ENCODE peak calls at places on chromosomes 5 and 9, in six cellular contexts. U is suprapubic skin, E is gastrocnemius medialis, W is hepatocyte, Y is Peyer's patch, R is fibroblast of lung. M is an unnamed sample. For H3K4me1, the result is how much of the 10 kb centered on the place peaks cover.

GRCh38 chr9:36214571-36214970 is 23.9 kb downstream of the CLTA start:
- DNase-seq in E (no peak), R (peak), U (no peak), W (no peak), Y (no peak), M (no peak)

GRCh38 chr5:45288746-45289145 is 407.4 kb downstream of the HCN1 start:
- DNase-seq in R (no peak), Y (no peak), W (no peak), U (no peak), E (no peak), M (no peak)

GRCh38 chr9:116857321-116857720 is 170.2 kb downstream of the TRIM32 start:
- DNase-seq in E (no peak), R (no peak), W (no peak), Y (no peak), U (no peak), M (no peak)

GRCh38 chr9:70135176-70135575 is 91.5 kb downstream of the MAMDC2 start:
- DNase-seq in W (no peak), E (no peak), Y (no peak), R (no peak), U (no peak), M (no peak)

GRCh38 chr5:75262278-75262677 is 25.6 kb upstream of the ANKRD31 start:
- DNase-seq in W (no peak), U (no peak), E (no peak), Y (no peak), R (no peak), M (no peak)

GRCh38 chr9:70352356-70352755 is 62.1 kb downstream of the KLF9 start:
- DNase-seq in E (no peak), Y (no peak), R (peak), U (no peak), W (no peak), M (no peak)

GRCh38 chr9:134619983-134620612 is 21.5 kb upstream of the COL5A1 start:
- DNase-seq in E (peak), U (peak), R (no peak), Y (no peak), W (no peak), M (no peak)

GRCh38 chr9:89080193-89080592 is 88.9 kb downstream of the S1PR3 start:
- DNase-seq in W (no peak), Y (no peak), U (peak), E (peak), R (peak), M (no peak)

GRCh38 chr5:174411513-174411819 is 312.9 kb upstream of the MSX2 start:
- DNase-seq in U (no peak), R (no peak), W (no peak), Y (no peak), E (no peak), M (no peak)

GRCh38 chr5:133229931-133230664 is 178.3 kb downstream of the HSPA4 start:
- DNase-seq in Y (no peak), W (no peak), U (no peak), R (no peak), E (no peak), M (no peak)

GRCh38 chr9:81522721-81523551 is 166.4 kb downstream of the TLE1 start:
- DNase-seq in Y (no peak), R (peak), E (no peak), U (no peak), W (peak), M (no peak)

GRCh38 chr5:115098041-115098702 is 71.5 kb downstream of the TRIM36 start:
- DNase-seq in U (no peak), Y (no peak), R (peak), E (no peak), W (peak), M (no peak)

GRCh38 chr9:3263698-3264097 is 262.1 kb downstream of the RFX3 start:
- DNase-seq in E (no peak), W (no peak), Y (no peak), U (no peak), R (no peak), M (no peak)

GRCh38 chr5:95959964-95960801 is 1.5 kb downstream of the ELL2 start:
- DNase-seq in U (peak), E (no peak), W (peak), R (peak), Y (no peak), M (no peak)

GRCh38 chr5:32522429-32523143 is 62.8 kb upstream of the SUB1 start:
- DNase-seq in E (peak), Y (no peak), W (no peak), U (no peak), R (peak), M (no peak)

GRCh38 chr9:111937781-111938426 is 41.3 kb downstream of the UGCG start:
- DNase-seq in W (no peak), U (no peak), Y (peak), R (peak), E (peak), M (no peak)

GRCh38 chr5:31361234-31361633 is 167.7 kb downstream of the CDH6 start:
- DNase-seq in R (peak), Y (no peak), E (no peak), U (no peak), W (peak), M (no peak)

GRCh38 chr5:140041492-140042421 is 1.3 kb downstream of the NRG2 start:
- DNase-seq in U (peak), W (peak), E (peak), R (peak), Y (no peak), M (peak)

GRCh38 chr9:129140397-129141065 is 29.3 kb downstream of the PTPA start:
- DNase-seq in E (peak), Y (peak), U (no peak), W (peak), R (peak), M (no peak)

GRCh38 chr9:69121155-69122085 is 52.7 kb upstream of the TJP2 start:
- DNase-seq in W (peak), R (peak), U (no peak), E (no peak), Y (peak), M (no peak)

GRCh38 chr9:19184144-19184917 is 46.2 kb upstream of the DENND4C start:
- DNase-seq in W (peak), E (peak), Y (peak), R (peak), U (peak), M (peak)

GRCh38 chr9:13351768-13352386 is 72.4 kb upstream of the MPDZ start:
- DNase-seq in R (peak), Y (no peak), U (no peak), E (no peak), W (peak), M (no peak)

GRCh38 chr5:176474476-176474875 is 26.3 kb downstream of the FAF2 start:
- DNase-seq in U (no peak), E (no peak), Y (no peak), W (no peak), R (no peak), M (no peak)

GRCh38 chr5:28117273-28118065 is 1079.1 kb upstream of the CDH9 start:
- DNase-seq in E (no peak), Y (no peak), U (no peak), R (no peak), W (no peak), M (no peak)

GRCh38 chr5:168288349-168289245 is 2.8 kb upstream of the WWC1 start:
- DNase-seq in E (no peak), U (no peak), Y (no peak), R (no peak), W (peak), M (no peak)

GRCh38 chr9:128987800-128988199 is 40.3 kb downstream of the NUP188 start:
- DNase-seq in Y (no peak), U (no peak), R (peak), E (peak), W (no peak), M (peak)

GRCh38 chr9:116094846-116095245 is 58.7 kb upstream of the PAPPA start:
- DNase-seq in U (no peak), W (no peak), Y (no peak), E (no peak), R (no peak), M (no peak)

GRCh38 chr9:129704797-129705196 is 39.4 kb downstream of the PRRX2 start:
- DNase-seq in Y (no peak), R (no peak), E (no peak), U (no peak), W (peak), M (no peak)

GRCh38 chr5:173907686-173908371 is 19.7 kb downstream of the CPEB4 start:
- DNase-seq in Y (no peak), U (no peak), R (no peak), E (peak), W (no peak), M (no peak)

GRCh38 chr9:37775216-37775919 is 9.5 kb downstream of the EXOSC3 start:
- DNase-seq in U (no peak), W (no peak), Y (no peak), E (no peak), R (no peak), M (no peak)

GRCh38 chr5:54404568-54404967 is 50.9 kb upstream of the HSPB3 start:
- DNase-seq in W (no peak), E (no peak), Y (no peak), R (peak), U (no peak), M (no peak)

GRCh38 chr9:133534346-133535284 is at the start of gene ADAMTSL2:
- DNase-seq in W (peak), U (no peak), Y (no peak), E (no peak), R (peak), M (no peak)
- H3K4me3 ChIP-seq in W (no peak), U (peak), Y (peak), E (peak), R (no peak), M (peak)

DNA sequence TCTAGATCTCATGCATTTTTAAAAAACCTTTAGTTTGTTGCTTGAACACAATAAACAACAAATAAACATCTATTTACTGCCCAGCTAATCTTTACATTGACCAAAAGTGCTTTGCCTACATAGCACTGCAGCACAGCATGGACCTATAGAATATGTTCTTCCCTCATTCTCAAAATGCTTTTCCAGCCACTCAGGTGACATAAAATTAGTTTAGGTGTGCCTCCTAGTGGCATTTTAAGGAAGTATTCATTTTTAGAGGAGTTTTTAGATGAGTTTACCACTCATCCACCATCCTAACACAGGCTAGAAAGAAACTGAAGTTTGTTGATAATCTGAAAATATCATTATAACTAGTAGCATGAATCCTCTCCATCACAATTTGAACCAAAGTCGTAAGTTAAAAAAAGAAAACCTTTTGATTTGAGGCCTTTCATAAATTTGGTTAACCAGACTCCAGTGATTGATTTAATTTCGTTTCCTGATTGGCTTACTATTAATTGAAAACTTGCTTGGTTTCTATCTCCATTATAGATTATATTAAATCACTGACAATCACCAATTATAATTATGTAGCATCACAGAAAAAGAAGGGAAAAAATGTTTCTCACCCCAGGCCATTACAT is 12.6 kb downstream of the PLGRKT start:
- DNase-seq in R (peak), W (no peak), Y (no peak), E (no peak), U (no peak), M (no peak)
- TF ChIP-seq CTCF in R (peak), W (peak), Y (peak), E (no peak), U (no peak), M (no peak)

GRCh38 chr5:170332058-170332457 is 34.5 kb upstream of the LCP2 start:
- DNase-seq in E (no peak), W (no peak), U (no peak), Y (no peak), R (no peak), M (no peak)

GRCh38 chr5:170333161-170333909 is 35.8 kb upstream of the LCP2 start:
- DNase-seq in Y (peak), E (no peak), U (no peak), W (no peak), R (no peak), M (no peak)

GRCh38 chr5:170329524-170329923 is 31.9 kb upstream of the LCP2 start:
- DNase-seq in U (no peak), E (no peak), W (no peak), R (no peak), Y (no peak), M (no peak)

GRCh38 chr5:170327802-170328201 is 30.2 kb upstream of the LCP2 start:
- DNase-seq in Y (no peak), U (no peak), E (no peak), R (no peak), W (no peak), M (no peak)

GRCh38 chr5:170330568-170331054 is 33.0 kb upstream of the LCP2 start:
- DNase-seq in Y (no peak), R (no peak), W (no peak), U (no peak), E (no peak), M (no peak)
- H3K4me1 ChIP-seq in Y (under half), R (under half), W (under half), U (under half), E (under half), M (under half)

GRCh38 chr9:124045830-124046177 is 34.2 kb downstream of the LHX2 start:
- DNase-seq in W (no peak), U (no peak), R (no peak), Y (no peak), E (no peak), M (no peak)
- H3K4me3 ChIP-seq in W (no peak), U (peak), R (peak), Y (peak), E (peak), M (peak)

DNA sequence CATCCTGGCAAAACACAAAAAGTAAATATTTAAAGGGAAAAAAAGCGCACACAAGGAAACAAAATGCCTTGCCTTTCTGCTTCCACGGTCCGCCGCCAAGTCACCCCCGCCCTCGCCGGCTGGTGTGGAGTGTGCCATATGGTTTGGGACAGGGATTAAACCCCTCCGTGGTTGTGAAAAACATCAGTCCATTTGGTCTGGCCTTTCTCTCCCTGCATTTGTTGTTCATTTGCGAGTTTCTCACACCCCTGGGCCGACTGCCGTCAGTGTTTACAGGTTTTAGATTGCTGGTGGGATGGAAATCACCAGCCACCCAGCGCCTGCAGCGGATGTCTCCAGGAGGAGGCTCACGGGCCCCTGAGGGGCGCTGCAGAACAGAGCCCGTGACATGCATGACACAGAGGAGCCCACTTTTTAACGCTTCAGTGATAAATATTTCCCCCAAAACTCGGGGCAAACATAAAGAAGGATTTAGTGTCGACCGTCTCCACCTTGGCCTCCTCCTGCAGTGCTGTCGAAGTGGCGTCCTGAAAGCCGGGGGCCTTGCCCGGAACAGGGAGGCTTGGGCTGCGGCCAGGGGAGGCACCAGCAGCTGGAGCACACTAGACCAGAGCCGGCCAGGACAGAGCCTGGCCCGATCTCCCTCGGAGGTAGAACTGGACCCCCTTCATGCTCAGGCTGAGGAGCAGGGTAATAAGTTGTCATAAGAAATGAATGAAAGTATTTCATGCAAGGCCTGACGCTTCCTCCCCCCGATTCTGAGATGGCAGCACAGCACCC is 161.4 kb downstream of the HSD17B3 start:
- DNase-seq in Y (no peak), W (peak), U (no peak), R (peak), E (no peak), M (no peak)
- TF ChIP-seq CTCF in Y (no peak), W (no peak), U (no peak), R (no peak), E (no peak), M (no peak)

GRCh38 chr5:10448754-10449345 is 7.2 kb downstream of the ROPN1L start:
- DNase-seq in Y (no peak), W (no peak), U (no peak), R (no peak), E (no peak), M (no peak)
- H3K4me1 ChIP-seq in Y (under half), W (under half), U (under half), R (under half), E (under half), M (under half)

GRCh38 chr5:77639624-77640023 is 1.1 kb upstream of the OTP start:
- DNase-seq in E (no peak), Y (no peak), U (no peak), W (no peak), R (no peak), M (no peak)
- H3K4me3 ChIP-seq in E (no peak), Y (no peak), U (no peak), W (no peak), R (no peak), M (no peak)

DNA sequence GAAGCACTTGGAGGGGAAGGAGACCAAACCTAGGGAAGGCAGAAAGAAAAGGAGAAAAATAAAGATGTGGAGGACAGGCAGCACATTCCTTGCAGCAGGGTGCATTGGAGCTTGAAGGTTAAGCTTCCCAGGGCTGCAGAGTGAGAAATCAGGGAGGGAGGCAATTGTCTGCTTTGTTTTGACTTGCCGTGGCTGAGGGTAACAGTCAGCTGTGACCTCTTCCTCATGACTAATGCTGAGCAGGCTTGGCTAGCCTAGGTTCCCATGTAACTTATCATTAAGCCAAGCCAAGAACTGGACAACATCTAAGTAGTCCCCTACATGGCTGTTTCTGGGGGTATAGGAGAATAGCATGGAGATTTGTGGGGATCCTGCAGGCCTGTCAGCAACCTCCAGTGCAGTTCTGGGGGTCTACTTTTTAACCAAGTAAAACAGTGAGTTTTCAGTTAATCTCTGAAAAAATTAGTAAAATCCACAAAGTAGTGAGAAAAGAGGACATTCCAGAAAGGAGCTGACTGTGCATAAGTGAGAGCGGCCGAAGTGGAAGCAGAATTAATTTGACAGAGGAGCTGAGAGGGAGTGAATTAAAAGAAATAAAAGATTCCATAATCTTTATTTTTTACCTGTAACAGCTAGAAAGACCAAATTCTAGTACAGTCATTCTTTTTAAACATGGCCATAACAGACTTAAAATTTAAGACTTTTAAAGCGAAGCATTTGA is 149.0 kb downstream of the SGCD start:
- DNase-seq in R (peak), Y (no peak), E (peak), W (peak), U (peak), M (no peak)
- TF ChIP-seq CTCF in R (peak), Y (no peak), E (no peak), W (no peak), U (no peak), M (no peak)

GRCh38 chr9:136259836-136260235 is 14.2 kb upstream of the QSOX2 start:
- DNase-seq in W (no peak), Y (no peak), U (no peak), E (no peak), R (no peak), M (no peak)
- H3K4me1 ChIP-seq in W (under half), Y (under half), U (under half), E (under half), R (under half), M (under half)

DNA sequence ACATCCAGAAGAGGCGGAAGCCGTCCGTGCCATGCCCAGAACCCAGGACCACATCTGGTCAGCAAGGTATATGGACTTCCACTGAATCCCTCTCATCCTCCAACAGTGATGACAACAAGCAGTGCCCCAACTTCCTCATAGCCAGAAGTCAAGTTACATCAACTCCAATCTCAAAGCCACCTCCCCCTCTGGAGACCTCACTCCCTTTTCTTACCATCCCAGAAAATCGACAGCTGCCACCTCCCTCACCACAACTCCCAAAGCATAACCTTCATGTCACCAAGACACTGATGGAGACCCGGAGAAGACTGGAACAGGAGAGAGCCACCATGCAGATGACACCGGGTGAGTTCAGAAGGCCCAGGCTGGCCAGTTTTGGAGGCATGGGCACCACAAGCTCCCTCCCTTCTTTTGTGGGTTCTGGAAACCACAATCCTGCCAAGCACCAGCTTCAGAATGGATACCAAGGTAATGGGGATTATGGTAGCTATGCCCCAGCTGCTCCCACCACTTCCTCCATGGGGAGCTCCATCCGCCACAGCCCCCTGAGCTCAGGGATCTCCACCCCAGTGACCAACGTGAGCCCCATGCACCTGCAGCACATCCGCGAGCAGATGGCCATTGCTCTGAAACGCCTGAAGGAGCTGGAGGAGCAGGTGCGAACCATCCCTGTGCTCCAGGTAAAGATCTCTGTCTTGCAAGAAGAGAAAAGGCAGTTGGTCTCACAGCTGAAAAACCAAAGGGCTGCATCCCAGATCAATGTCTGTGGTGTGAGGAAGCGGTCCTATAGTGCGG is 130.3 kb upstream of the DMRT1 start:
- DNase-seq in U (no peak), Y (no peak), W (no peak), E (no peak), R (no peak), M (no peak)
- H3K4me3 ChIP-seq in U (no peak), Y (no peak), W (no peak), E (no peak), R (no peak), M (peak)